ENCODE peak calls at places on chromosomes 1 and 21, in eight cellular contexts. G, Y, D, H, J, A, F and V are unnamed samples.

GRCh38 chr1:160607051-160608032 is 28.0 kb upstream of the CD84 start:
- DNase-seq in J (no peak), H (peak; percentile 63), D (peak; percentile 73), F (peak; percentile 33), A (peak; percentile 90), G (peak; percentile 83), Y (peak; percentile 68), V (peak; percentile 77)

GRCh38 chr1:194024659-194025058 is 838.2 kb upstream of the B3GALT2 start:
- DNase-seq in Y (no peak), D (no peak), G (no peak), A (no peak), J (no peak), H (no peak), F (no peak), V (peak; percentile 81)

GRCh38 chr1:226980122-226980551 is 40.0 kb downstream of the COQ8A start:
- DNase-seq in Y (no peak), A (no peak), G (no peak), F (no peak), D (no peak), J (no peak), H (no peak), V (no peak)

GRCh38 chr1:40268211-40268610 is 10.2 kb downstream of the ZMPSTE24 start:
- DNase-seq in J (no peak), D (no peak), G (no peak), Y (no peak), H (no peak), A (no peak), F (no peak), V (no peak)

GRCh38 chr1:226632169-226632884 is 83.8 kb downstream of the STUM start:
- DNase-seq in J (no peak), F (no peak), H (no peak), G (no peak), Y (no peak), D (no peak), A (no peak), V (no peak)

GRCh38 chr1:71196685-71197084 is 115.8 kb upstream of the ZRANB2 start:
- DNase-seq in H (no peak), J (no peak), F (peak; percentile 22), Y (no peak), A (no peak), D (no peak), G (no peak), V (peak; percentile 25)

GRCh38 chr1:14320986-14321385 is 277.5 kb upstream of the KAZN start:
- DNase-seq in H (no peak), D (no peak), G (no peak), F (no peak), J (no peak), Y (no peak), A (no peak), V (no peak)

GRCh38 chr1:106613861-106614260 is 442.6 kb upstream of the PRMT6 start:
- DNase-seq in F (no peak), J (no peak), Y (no peak), G (no peak), H (no peak), A (no peak), D (no peak), V (no peak)

GRCh38 chr1:208298593-208299233 is 54.5 kb upstream of the PLXNA2 start:
- DNase-seq in D (no peak), G (no peak), A (no peak), F (no peak), J (no peak), H (no peak), Y (no peak), V (no peak)

GRCh38 chr1:110515896-110516295 is 3.1 kb downstream of the KCNA10 start:
- DNase-seq in Y (no peak), H (no peak), D (no peak), J (no peak), A (no peak), G (no peak), F (no peak), V (peak; percentile 6)

GRCh38 chr1:62444701-62445100 is 7.9 kb downstream of the USP1 start:
- DNase-seq in H (no peak), G (no peak), J (no peak), F (no peak), Y (no peak), A (no peak), D (no peak), V (no peak)

GRCh38 chr1:22234631-22235030 is 91.7 kb upstream of the WNT4 start:
- DNase-seq in G (no peak), H (no peak), A (no peak), D (no peak), F (no peak), Y (no peak), J (no peak), V (no peak)

GRCh38 chr1:192986110-192986747 is 72.9 kb downstream of the UCHL5 start:
- DNase-seq in F (no peak), G (no peak), D (peak; percentile 65), H (no peak), J (no peak), Y (no peak), A (no peak), V (peak; percentile 84)

GRCh38 chr1:32426489-32427255 is 32.4 kb upstream of the BSDC1 start:
- DNase-seq in J (no peak), A (no peak), Y (no peak), F (peak; percentile 77), H (no peak), G (no peak), D (no peak), V (no peak)

GRCh38 chr1:10398278-10398733 is 558 bp upstream of the PGD start:
- DNase-seq in A (no peak), G (no peak), J (no peak), H (no peak), Y (no peak), D (no peak), F (no peak), V (no peak)

GRCh38 chr21:39696620-39697019 is 48.4 kb upstream of the IGSF5 start:
- DNase-seq in G (no peak), A (no peak), J (no peak), F (no peak), Y (no peak), D (no peak), H (no peak), V (no peak)

DNA sequence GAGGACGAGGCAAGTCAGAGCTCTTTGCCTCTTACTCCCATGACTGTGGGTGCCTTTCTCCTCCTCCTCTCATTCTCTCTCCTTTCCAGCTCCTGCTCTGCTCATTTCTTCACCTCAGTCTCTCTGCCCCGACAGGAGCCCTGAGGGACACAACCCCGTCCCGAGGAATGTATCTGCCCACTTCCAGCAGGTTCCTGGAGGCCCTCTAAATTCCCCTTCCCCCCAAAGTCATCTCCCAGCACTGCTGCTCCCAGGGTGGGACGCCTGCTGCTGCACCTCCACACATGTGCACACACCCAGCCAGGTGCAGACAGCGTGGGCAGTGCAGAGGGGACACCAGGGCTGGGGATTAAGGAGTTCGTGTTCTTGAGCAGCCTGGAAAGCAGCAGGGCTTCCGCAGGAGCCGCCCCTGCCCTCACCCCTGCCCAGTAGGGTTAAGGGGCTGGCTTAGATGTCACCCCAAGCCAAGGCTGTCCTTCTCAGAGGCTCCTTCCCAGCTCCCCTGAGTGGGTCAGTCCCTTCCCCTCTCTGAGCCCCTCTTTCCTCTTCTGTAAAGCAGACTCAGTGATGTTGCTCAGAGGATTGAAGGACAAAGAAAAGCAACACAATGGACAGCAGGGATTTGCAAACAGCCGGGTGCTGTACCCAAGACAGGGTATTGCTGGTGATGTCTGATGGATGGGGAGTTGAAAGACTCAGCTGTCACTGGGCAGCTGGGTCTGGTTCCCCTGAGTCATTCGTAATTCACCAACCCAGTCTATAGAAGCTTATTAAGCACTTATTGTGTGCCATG is 346.0 kb downstream of the MATN1 start:
- DNase-seq in F (no peak), J (no peak), H (no peak), Y (no peak), D (no peak), G (no peak), A (no peak), V (no peak)
- TF ChIP-seq RAD21 in F (no peak), J (no peak), H (no peak), Y (no peak), D (no peak), G (no peak), A (no peak), V (no peak)

GRCh38 chr1:1206376-1207253 is at the start of gene TNFRSF18:
- DNase-seq in Y (peak; percentile 23), D (no peak), G (no peak), H (no peak), A (no peak), J (peak; percentile 10), F (peak; percentile 62), V (no peak)
- TF ChIP-seq RAD21 in Y (no peak), D (no peak), G (no peak), H (no peak), A (no peak), J (no peak), F (no peak), V (no peak)

GRCh38 chr1:66275083-66275482 is 258.9 kb upstream of the SGIP1 start:
- DNase-seq in Y (no peak), H (no peak), F (no peak), D (no peak), A (no peak), J (no peak), G (no peak), V (no peak)
- TF ChIP-seq RAD21 in Y (no peak), H (no peak), F (no peak), D (no peak), A (no peak), J (no peak), G (no peak), V (no peak)

GRCh38 chr1:5645929-5646328 is 346.3 kb downstream of the NPHP4 start:
- DNase-seq in F (no peak), A (no peak), H (no peak), D (no peak), J (no peak), G (no peak), Y (no peak), V (no peak)
- TF ChIP-seq RAD21 in F (no peak), A (no peak), H (no peak), D (no peak), J (no peak), G (no peak), Y (no peak), V (no peak)